ENCODE peak calls at places on chromosome 2, in eight cellular contexts. N is ovary, O is HL-60, D is GM12864, B is heart left ventricle, V is neural crest cell, T is glutamatergic neuron, Q is IMR-90. G is an unnamed sample.

GRCh38 chr2:169828141-169828811 is 1.0 kb downstream of the UBR3 start:
- DNase-seq in B (peak), Q (peak), V (peak), N (no peak), D (no peak), T (peak), O (no peak), G (no peak)

GRCh38 chr2:150789376-150789905 is 302.0 kb upstream of the RND3 start:
- DNase-seq in O (no peak), B (no peak), V (no peak), Q (no peak), D (no peak), N (no peak), T (no peak), G (no peak)

GRCh38 chr2:235951980-235952379 is 216.2 kb downstream of the GBX2 start:
- DNase-seq in Q (no peak), D (no peak), N (no peak), V (no peak), T (no peak), B (no peak), O (no peak), G (no peak)

GRCh38 chr2:80151248-80151647 is 153.3 kb downstream of the LRRTM1 start:
- DNase-seq in V (no peak), B (no peak), T (no peak), N (no peak), Q (no peak), D (no peak), O (no peak), G (no peak)

GRCh38 chr2:117299451-117299850 is 515.0 kb upstream of the DDX18 start:
- DNase-seq in D (no peak), B (no peak), T (no peak), Q (no peak), O (no peak), V (no peak), N (no peak), G (no peak)

GRCh38 chr2:223027442-223027841 is 24.5 kb upstream of the KCNE4 start:
- DNase-seq in N (no peak), V (no peak), B (no peak), O (no peak), D (no peak), Q (peak), T (no peak), G (no peak)

GRCh38 chr2:53562407-53562806 is 205.2 kb upstream of the CHAC2 start:
- DNase-seq in B (no peak), D (no peak), Q (no peak), N (no peak), O (no peak), V (no peak), T (no peak), G (no peak)

GRCh38 chr2:164771897-164772296 is 69.7 kb downstream of the COBLL1 start:
- DNase-seq in N (no peak), T (no peak), B (no peak), O (no peak), V (no peak), D (no peak), Q (no peak), G (no peak)

GRCh38 chr2:239887604-239888003 is 137.5 kb downstream of the NDUFA10 start:
- DNase-seq in Q (no peak), B (no peak), D (no peak), N (no peak), V (no peak), T (no peak), O (no peak), G (no peak)

GRCh38 chr2:45237850-45238542 is 228.7 kb upstream of the SIX2 start:
- DNase-seq in T (no peak), D (no peak), N (no peak), Q (peak), O (peak), V (no peak), B (peak), G (no peak)

GRCh38 chr2:86249176-86249842 is 50.1 kb downstream of the MRPL35 start:
- DNase-seq in T (no peak), B (no peak), O (no peak), N (peak), Q (peak), V (no peak), D (no peak), G (no peak)

GRCh38 chr2:130336877-130337734 is 5.6 kb upstream of the IMP4 start:
- DNase-seq in B (peak), T (peak), Q (peak), V (peak), D (peak), N (peak), O (no peak), G (peak)

GRCh38 chr2:195338856-195339255 is 318.2 kb upstream of the SLC39A10 start:
- DNase-seq in B (no peak), D (no peak), O (peak), N (no peak), V (no peak), Q (no peak), T (no peak), G (no peak)

GRCh38 chr2:119230630-119231185 is 7.1 kb downstream of the STEAP3 start:
- DNase-seq in T (peak), B (no peak), N (no peak), D (no peak), V (no peak), O (no peak), Q (peak), G (no peak)

GRCh38 chr2:25920786-25921390 is 42.6 kb upstream of the ASXL2 start:
- DNase-seq in N (no peak), Q (no peak), T (no peak), B (no peak), D (no peak), O (no peak), V (no peak), G (no peak)

GRCh38 chr2:160324161-160324768 is 124.2 kb upstream of the ITGB6 start:
- DNase-seq in V (peak), T (peak), Q (peak), B (peak), N (peak), O (peak), D (no peak), G (peak)

GRCh38 chr2:61937881-61938280 is 32.4 kb downstream of the COMMD1 start:
- DNase-seq in T (no peak), O (no peak), Q (no peak), N (no peak), D (no peak), B (no peak), V (no peak), G (no peak)

GRCh38 chr2:10493075-10493635 is 45.0 kb upstream of the ODC1 start:
- DNase-seq in B (no peak), N (no peak), D (no peak), V (no peak), T (no peak), O (no peak), Q (no peak), G (no peak)

GRCh38 chr2:170660406-170660805 is 54.7 kb upstream of the SP5 start:
- DNase-seq in D (no peak), O (no peak), V (no peak), N (no peak), Q (peak), B (no peak), T (no peak), G (no peak)

GRCh38 chr2:230915297-230915696 is 9.7 kb downstream of the GPR55 start:
- DNase-seq in O (no peak), Q (no peak), B (no peak), T (no peak), D (no peak), V (no peak), N (no peak), G (no peak)

GRCh38 chr2:174846941-174847938 is 83.0 kb upstream of the CHRNA1 start:
- DNase-seq in T (peak), D (no peak), B (no peak), V (no peak), N (no peak), O (no peak), Q (peak), G (no peak)

GRCh38 chr2:202221873-202222272 is 16.5 kb downstream of the SUMO1 start:
- DNase-seq in D (no peak), V (no peak), N (no peak), T (no peak), O (no peak), Q (peak), B (no peak), G (no peak)

GRCh38 chr2:158725496-158725895 is 69.6 kb upstream of the DAPL1 start:
- DNase-seq in Q (no peak), V (no peak), B (no peak), T (no peak), O (no peak), N (no peak), D (no peak), G (no peak)

GRCh38 chr2:85259101-85259590 is 68.6 kb downstream of the TGOLN2 start:
- DNase-seq in Q (peak), B (no peak), T (no peak), N (no peak), O (no peak), V (no peak), D (no peak), G (no peak)

GRCh38 chr2:59727191-59727590 is 826.3 kb downstream of the BCL11A start:
- DNase-seq in B (no peak), D (no peak), V (no peak), O (no peak), N (no peak), Q (no peak), T (no peak), G (no peak)

GRCh38 chr2:120486946-120487345 is 141.0 kb downstream of the INHBB start:
- DNase-seq in T (peak), Q (peak), N (no peak), V (no peak), D (no peak), O (no peak), B (no peak), G (peak)

GRCh38 chr2:195575879-195576391 is 81.1 kb upstream of the SLC39A10 start:
- DNase-seq in V (no peak), D (no peak), T (no peak), B (no peak), O (no peak), Q (peak), N (no peak), G (no peak)

GRCh38 chr2:206693399-206694137 is 24.6 kb downstream of the DYTN start:
- DNase-seq in T (no peak), D (peak), Q (peak), V (peak), B (no peak), N (no peak), O (peak), G (no peak)

GRCh38 chr2:224956706-224957105 is 85.6 kb downstream of the DOCK10 start:
- DNase-seq in Q (no peak), D (no peak), B (no peak), V (no peak), T (no peak), N (no peak), O (no peak), G (no peak)

GRCh38 chr2:102064679-102065674 is 73.2 kb downstream of the IL1R2 start:
- DNase-seq in V (no peak), D (no peak), N (no peak), Q (peak), T (no peak), B (no peak), O (no peak), G (no peak)

GRCh38 chr2:163630836-163631235 is 105.0 kb downstream of the FIGN start:
- DNase-seq in V (no peak), T (no peak), N (no peak), O (no peak), B (no peak), D (no peak), Q (no peak), G (no peak)
- TF ChIP-seq CTCF in V (no peak), T (no peak), N (no peak), O (no peak), B (no peak), D (no peak), Q (no peak), G (no peak)

DNA sequence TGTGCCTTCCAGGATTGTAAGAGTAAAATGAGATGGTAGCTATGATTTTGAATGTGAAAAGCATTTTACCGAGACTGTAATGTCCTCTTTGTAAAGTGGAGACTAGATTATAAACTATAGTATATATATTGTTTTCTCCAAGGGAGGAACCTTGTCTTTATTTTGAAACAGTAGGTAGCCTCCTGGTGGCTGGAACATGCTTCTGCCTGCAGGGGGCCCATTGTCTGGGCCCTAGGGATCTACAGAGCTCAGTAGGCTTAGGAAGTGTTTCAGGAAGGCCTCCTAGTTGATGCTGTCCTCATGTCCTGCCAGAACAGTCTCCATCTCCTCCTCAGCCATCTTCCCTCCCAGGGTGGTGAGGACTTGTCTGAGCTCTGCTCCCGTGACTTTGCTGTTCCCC is 3.0 kb downstream of the PIKFYVE start:
- DNase-seq in D (no peak), O (no peak), B (no peak), T (no peak), V (no peak), N (no peak), Q (no peak), G (no peak)
- TF ChIP-seq CTCF in D (peak), O (no peak), B (no peak), T (no peak), V (peak), N (no peak), Q (peak), G (no peak)

DNA sequence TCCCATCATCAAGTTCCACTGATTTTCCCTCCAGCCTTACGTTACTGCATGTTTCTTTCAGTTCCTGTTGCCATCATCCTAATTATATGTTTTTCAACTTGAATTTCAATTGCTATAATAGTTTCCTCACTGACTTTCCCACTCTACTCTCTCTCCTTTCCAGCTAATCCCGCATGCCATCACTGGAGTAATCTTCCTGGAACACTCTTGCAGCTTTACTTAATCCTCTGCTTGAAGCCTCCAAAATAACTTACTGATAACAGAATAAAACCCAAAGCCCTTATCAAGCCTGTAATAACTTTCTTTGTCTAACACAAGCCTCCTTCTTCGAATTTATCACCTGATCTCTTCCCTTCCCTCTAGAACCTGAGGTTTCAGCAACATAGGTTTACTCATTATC is 237.3 kb downstream of the LTBP1 start:
- DNase-seq in B (no peak), T (no peak), N (no peak), O (no peak), V (no peak), Q (no peak), D (no peak), G (no peak)
- TF ChIP-seq CTCF in B (no peak), T (no peak), N (no peak), O (no peak), V (no peak), Q (no peak), D (no peak), G (no peak)

DNA sequence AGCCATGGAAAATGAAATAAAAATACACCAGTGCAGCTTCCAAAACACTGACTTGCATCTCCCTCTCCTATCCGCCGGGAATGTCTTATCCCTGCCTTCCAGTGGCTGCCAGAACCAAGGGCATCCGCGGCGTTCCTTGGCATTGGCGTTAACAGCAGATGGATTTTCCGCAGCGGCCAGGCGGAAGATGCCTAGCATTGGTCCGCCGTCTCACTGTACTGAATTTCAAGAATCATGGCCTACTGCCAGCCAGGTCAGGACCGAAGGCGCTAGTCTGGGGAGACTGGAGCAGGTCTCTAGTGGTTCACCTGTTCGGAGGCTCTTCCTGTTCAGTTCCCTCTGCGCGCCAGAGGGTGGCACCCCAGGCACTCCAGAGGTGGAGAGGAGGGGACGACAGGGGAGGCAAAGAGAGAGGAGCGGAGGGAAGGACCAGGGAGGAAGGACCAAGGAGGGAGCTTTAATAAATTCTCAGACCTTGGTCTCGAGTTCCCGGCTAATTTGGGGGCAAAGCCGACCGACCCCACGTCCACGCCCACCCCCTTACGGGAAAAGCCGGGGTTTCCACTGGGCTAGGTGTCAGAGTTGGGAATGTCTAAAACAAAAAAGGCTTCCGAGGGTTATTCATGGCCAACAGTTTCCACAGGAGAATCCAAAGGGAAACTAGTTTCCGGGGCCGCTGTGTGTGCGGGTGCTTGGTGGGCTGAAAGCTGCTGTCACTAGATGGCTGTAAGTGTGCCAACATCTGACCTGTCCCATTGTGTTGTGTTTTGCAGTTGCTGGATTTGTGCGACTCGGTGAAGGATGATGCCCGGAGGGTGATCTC is 3.7 kb upstream of the BCL2L11 start:
- DNase-seq in Q (peak), N (peak), T (peak), D (no peak), B (peak), O (no peak), V (peak), G (peak)
- TF ChIP-seq CTCF in Q (peak), N (peak), T (peak), D (peak), B (peak), O (peak), V (peak), G (peak)

G was measured in pancreas.